ENCODE peak calls at places on chromosome 13, in four cellular contexts. P is SHP77, I is colonic mucosa, Q is posterior cingulate gyrus. M is an unnamed sample.

GRCh38 chr13:45674908-45675307 is 27.2 kb upstream of the CBY2 start:
- DNase-seq in P (no peak), I (no peak), Q (no peak), M (no peak)

GRCh38 chr13:58594978-58595600 is 963.5 kb downstream of the PCDH17 start:
- DNase-seq in P (no peak), I (no peak), Q (no peak), M (no peak)

GRCh38 chr13:27038323-27038722 is 133.3 kb downstream of the USP12 start:
- DNase-seq in P (no peak), I (no peak), Q (no peak), M (no peak)

GRCh38 chr13:44007451-44007850 is 127.7 kb downstream of the LACC1 start:
- DNase-seq in P (no peak), I (no peak), Q (no peak), M (no peak)

GRCh38 chr13:35349673-35350278 is 126.7 kb downstream of the MAB21L1 start:
- DNase-seq in P (no peak), I (no peak), Q (no peak), M (no peak)

GRCh38 chr13:95858286-95859075 is 181.5 kb downstream of the DNAJC3 start:
- DNase-seq in P (no peak), I (no peak), Q (no peak), M (no peak)

GRCh38 chr13:24923305-24923640 is 159.3 kb downstream of the RNF17 start:
- DNase-seq in P (no peak), I (no peak), Q (no peak), M (no peak)

GRCh38 chr13:108961542-108962125 is 332.2 kb downstream of the MYO16 start:
- DNase-seq in P (peak), I (no peak), Q (no peak), M (no peak)

GRCh38 chr13:79483302-79483701 is 2.3 kb downstream of the NDFIP2 start:
- DNase-seq in P (no peak), I (no peak), Q (no peak), M (no peak)

GRCh38 chr13:34967851-34968562 is 25.9 kb downstream of the NBEA start:
- DNase-seq in P (peak), I (no peak), Q (no peak), M (no peak)

GRCh38 chr13:77056382-77056781 is 29.4 kb upstream of the FBXL3 start:
- DNase-seq in P (no peak), I (no peak), Q (no peak), M (no peak)

GRCh38 chr13:113448545-113448884 is 4.8 kb downstream of the ADPRHL1 start:
- DNase-seq in P (peak), I (peak), Q (no peak), M (no peak)

GRCh38 chr13:71590654-71591148 is 276.3 kb downstream of the DACH1 start:
- DNase-seq in P (no peak), I (no peak), Q (no peak), M (no peak)

GRCh38 chr13:82275644-82276043 is 1606.6 kb downstream of the SLITRK1 start:
- DNase-seq in P (no peak), I (no peak), Q (no peak), M (no peak)

GRCh38 chr13:74372511-74372910 is 238.3 kb upstream of the KLF12 start:
- DNase-seq in P (no peak), I (no peak), Q (no peak), M (no peak)

GRCh38 chr13:101881593-101881992 is 429.1 kb downstream of the ITGBL1 start:
- DNase-seq in P (no peak), I (no peak), Q (no peak), M (no peak)

GRCh38 chr13:111954681-111955411 is 112.1 kb upstream of the SOX1 start:
- DNase-seq in P (no peak), I (no peak), Q (no peak), M (no peak)

GRCh38 chr13:104008571-104009435 is 942.6 kb upstream of the SLC10A2 start:
- DNase-seq in P (peak), I (no peak), Q (no peak), M (no peak)

GRCh38 chr13:47832458-47832972 is 168.6 kb downstream of the SUCLA2 start:
- DNase-seq in P (no peak), I (no peak), Q (no peak), M (no peak)

GRCh38 chr13:114089341-114089740 is 43.1 kb downstream of the RASA3 start:
- DNase-seq in P (no peak), I (no peak), Q (no peak), M (peak)

GRCh38 chr13:55001881-55002280 is 1973.3 kb downstream of the OLFM4 start:
- DNase-seq in P (no peak), I (no peak), Q (no peak), M (no peak)

GRCh38 chr13:41696163-41697003 is 239.0 kb downstream of the RGCC start:
- DNase-seq in P (no peak), I (no peak), Q (no peak), M (no peak)

GRCh38 chr13:51125495-51126226 is 14.6 kb upstream of the C13orf42 start:
- DNase-seq in P (peak), I (peak), Q (peak), M (no peak)

M was measured in dorsolateral prefrontal cortex.